ENCODE peak calls at places on chromosomes 2 and 18, in ten cellular contexts. One of them, this sample, is unnamed.

GRCh38 chr2:221102896-221103688 is 469.0 kb downstream of the EPHA4 start:
- DNase-seq in HTR-8/SVneo: no peak
- DNase-seq in NCI-H1105 treated with DMSO at 0.1 percent for 48 hours: no peak
- DNase-seq in T-helper 2 cell: no peak
- DNase-seq in uterus: no peak
- DNase-seq in Calu3: no peak
- DNase-seq in activated naive CD8-positive, alpha-beta T cell treated with anti-CD3 and anti-CD28 coated beads, Interleukin-2, amount 10 ng/mL, durations not matched to agents 7 days and 5 days: no peak
- DNase-seq in H54: no peak
- DNase-seq in EL: peak; percentile 15
- DNase-seq in activated T-cell treated with anti-CD3 and anti-CD28 coated beads for 24 hours: no peak
- DNase-seq in this sample: no peak

GRCh38 chr2:136582631-136583205 is 182.6 kb upstream of the THSD7B start:
- DNase-seq in HTR-8/SVneo: peak; percentile 2
- DNase-seq in NCI-H1105 treated with DMSO at 0.1 percent for 48 hours: no peak
- DNase-seq in T-helper 2 cell: no peak
- DNase-seq in uterus: no peak
- DNase-seq in Calu3: peak; percentile 2
- DNase-seq in activated naive CD8-positive, alpha-beta T cell treated with anti-CD3 and anti-CD28 coated beads, Interleukin-2, amount 10 ng/mL, durations not matched to agents 7 days and 5 days: peak; percentile 33
- DNase-seq in H54: no peak
- DNase-seq in EL: no peak
- DNase-seq in activated T-cell treated with anti-CD3 and anti-CD28 coated beads for 24 hours: no peak
- DNase-seq in this sample: no peak

GRCh38 chr2:71685073-71685848 is 231.9 kb downstream of the DYSF start:
- DNase-seq in HTR-8/SVneo: no peak
- DNase-seq in NCI-H1105 treated with DMSO at 0.1 percent for 48 hours: no peak
- DNase-seq in T-helper 2 cell: no peak
- DNase-seq in uterus: no peak
- DNase-seq in Calu3: no peak
- DNase-seq in activated naive CD8-positive, alpha-beta T cell treated with anti-CD3 and anti-CD28 coated beads, Interleukin-2, amount 10 ng/mL, durations not matched to agents 7 days and 5 days: no peak
- DNase-seq in H54: no peak
- DNase-seq in EL: no peak
- DNase-seq in activated T-cell treated with anti-CD3 and anti-CD28 coated beads for 24 hours: no peak
- DNase-seq in this sample: peak; percentile 30

GRCh38 chr2:45069711-45070664 is 60.7 kb upstream of the SIX2 start:
- DNase-seq in HTR-8/SVneo: no peak
- DNase-seq in NCI-H1105 treated with DMSO at 0.1 percent for 48 hours: no peak
- DNase-seq in T-helper 2 cell: no peak
- DNase-seq in uterus: no peak
- DNase-seq in Calu3: no peak
- DNase-seq in activated naive CD8-positive, alpha-beta T cell treated with anti-CD3 and anti-CD28 coated beads, Interleukin-2, amount 10 ng/mL, durations not matched to agents 7 days and 5 days: no peak
- DNase-seq in H54: no peak
- DNase-seq in EL: no peak
- DNase-seq in activated T-cell treated with anti-CD3 and anti-CD28 coated beads for 24 hours: no peak
- DNase-seq in this sample: no peak

GRCh38 chr2:239534581-239535412 is 134.0 kb upstream of the HDAC4 start:
- DNase-seq in HTR-8/SVneo: no peak
- DNase-seq in NCI-H1105 treated with DMSO at 0.1 percent for 48 hours: no peak
- DNase-seq in T-helper 2 cell: no peak
- DNase-seq in uterus: no peak
- DNase-seq in Calu3: no peak
- DNase-seq in activated naive CD8-positive, alpha-beta T cell treated with anti-CD3 and anti-CD28 coated beads, Interleukin-2, amount 10 ng/mL, durations not matched to agents 7 days and 5 days: no peak
- DNase-seq in H54: no peak
- DNase-seq in EL: no peak
- DNase-seq in activated T-cell treated with anti-CD3 and anti-CD28 coated beads for 24 hours: no peak
- DNase-seq in this sample: peak; percentile 20

GRCh38 chr2:8571792-8572499 is 109.9 kb upstream of the ID2 start:
- DNase-seq in HTR-8/SVneo: no peak
- DNase-seq in NCI-H1105 treated with DMSO at 0.1 percent for 48 hours: no peak
- DNase-seq in T-helper 2 cell: no peak
- DNase-seq in uterus: no peak
- DNase-seq in Calu3: no peak
- DNase-seq in activated naive CD8-positive, alpha-beta T cell treated with anti-CD3 and anti-CD28 coated beads, Interleukin-2, amount 10 ng/mL, durations not matched to agents 7 days and 5 days: no peak
- DNase-seq in H54: no peak
- DNase-seq in EL: no peak
- DNase-seq in activated T-cell treated with anti-CD3 and anti-CD28 coated beads for 24 hours: no peak
- DNase-seq in this sample: no peak

GRCh38 chr2:171490577-171490976 is 31.7 kb upstream of the CYBRD1 start:
- DNase-seq in HTR-8/SVneo: no peak
- DNase-seq in NCI-H1105 treated with DMSO at 0.1 percent for 48 hours: no peak
- DNase-seq in T-helper 2 cell: no peak
- DNase-seq in uterus: no peak
- DNase-seq in Calu3: no peak
- DNase-seq in activated naive CD8-positive, alpha-beta T cell treated with anti-CD3 and anti-CD28 coated beads, Interleukin-2, amount 10 ng/mL, durations not matched to agents 7 days and 5 days: no peak
- DNase-seq in H54: no peak
- DNase-seq in EL: no peak
- DNase-seq in activated T-cell treated with anti-CD3 and anti-CD28 coated beads for 24 hours: no peak
- DNase-seq in this sample: no peak

GRCh38 chr2:85458611-85459563 is 40.4 kb downstream of the SH2D6 start:
- DNase-seq in HTR-8/SVneo: no peak
- DNase-seq in NCI-H1105 treated with DMSO at 0.1 percent for 48 hours: no peak
- DNase-seq in T-helper 2 cell: no peak
- DNase-seq in uterus: no peak
- DNase-seq in Calu3: no peak
- DNase-seq in activated naive CD8-positive, alpha-beta T cell treated with anti-CD3 and anti-CD28 coated beads, Interleukin-2, amount 10 ng/mL, durations not matched to agents 7 days and 5 days: no peak
- DNase-seq in H54: no peak
- DNase-seq in EL: no peak
- DNase-seq in activated T-cell treated with anti-CD3 and anti-CD28 coated beads for 24 hours: no peak
- DNase-seq in this sample: no peak

GRCh38 chr18:22170421-22171262 is 1.3 kb downstream of the GATA6 start:
- DNase-seq in HTR-8/SVneo: peak; percentile 40
- DNase-seq in NCI-H1105 treated with DMSO at 0.1 percent for 48 hours: peak; percentile 37
- DNase-seq in T-helper 2 cell: no peak
- DNase-seq in uterus: peak; percentile 62
- DNase-seq in Calu3: no peak
- DNase-seq in activated naive CD8-positive, alpha-beta T cell treated with anti-CD3 and anti-CD28 coated beads, Interleukin-2, amount 10 ng/mL, durations not matched to agents 7 days and 5 days: peak; percentile 38
- DNase-seq in H54: peak; percentile 56
- DNase-seq in EL: peak; percentile 80
- DNase-seq in activated T-cell treated with anti-CD3 and anti-CD28 coated beads for 24 hours: no peak
- DNase-seq in this sample: peak; percentile 41

GRCh38 chr2:120453635-120453998 is 107.7 kb downstream of the INHBB start:
- DNase-seq in HTR-8/SVneo: peak; percentile 53
- DNase-seq in NCI-H1105 treated with DMSO at 0.1 percent for 48 hours: no peak
- DNase-seq in T-helper 2 cell: no peak
- DNase-seq in uterus: no peak
- DNase-seq in Calu3: no peak
- DNase-seq in activated naive CD8-positive, alpha-beta T cell treated with anti-CD3 and anti-CD28 coated beads, Interleukin-2, amount 10 ng/mL, durations not matched to agents 7 days and 5 days: no peak
- DNase-seq in H54: no peak
- DNase-seq in EL: peak; percentile 84
- DNase-seq in activated T-cell treated with anti-CD3 and anti-CD28 coated beads for 24 hours: no peak
- DNase-seq in this sample: no peak

GRCh38 chr2:181131584-181131983 is 151.2 kb downstream of the UBE2E3 start:
- DNase-seq in HTR-8/SVneo: no peak
- DNase-seq in NCI-H1105 treated with DMSO at 0.1 percent for 48 hours: no peak
- DNase-seq in T-helper 2 cell: no peak
- DNase-seq in uterus: no peak
- DNase-seq in Calu3: no peak
- DNase-seq in activated naive CD8-positive, alpha-beta T cell treated with anti-CD3 and anti-CD28 coated beads, Interleukin-2, amount 10 ng/mL, durations not matched to agents 7 days and 5 days: no peak
- DNase-seq in H54: no peak
- DNase-seq in EL: no peak
- DNase-seq in activated T-cell treated with anti-CD3 and anti-CD28 coated beads for 24 hours: no peak
- DNase-seq in this sample: no peak

GRCh38 chr2:203567786-203568185 is 32.7 kb upstream of the RAPH1 start:
- DNase-seq in HTR-8/SVneo: no peak
- DNase-seq in NCI-H1105 treated with DMSO at 0.1 percent for 48 hours: no peak
- DNase-seq in T-helper 2 cell: no peak
- DNase-seq in uterus: no peak
- DNase-seq in Calu3: no peak
- DNase-seq in activated naive CD8-positive, alpha-beta T cell treated with anti-CD3 and anti-CD28 coated beads, Interleukin-2, amount 10 ng/mL, durations not matched to agents 7 days and 5 days: no peak
- DNase-seq in H54: no peak
- DNase-seq in EL: no peak
- DNase-seq in activated T-cell treated with anti-CD3 and anti-CD28 coated beads for 24 hours: no peak
- DNase-seq in this sample: no peak

GRCh38 chr2:52135235-52135634 is 1103.3 kb upstream of the NRXN1 start:
- DNase-seq in HTR-8/SVneo: no peak
- DNase-seq in NCI-H1105 treated with DMSO at 0.1 percent for 48 hours: no peak
- DNase-seq in T-helper 2 cell: no peak
- DNase-seq in uterus: no peak
- DNase-seq in Calu3: no peak
- DNase-seq in activated naive CD8-positive, alpha-beta T cell treated with anti-CD3 and anti-CD28 coated beads, Interleukin-2, amount 10 ng/mL, durations not matched to agents 7 days and 5 days: no peak
- DNase-seq in H54: no peak
- DNase-seq in EL: no peak
- DNase-seq in activated T-cell treated with anti-CD3 and anti-CD28 coated beads for 24 hours: no peak
- DNase-seq in this sample: no peak

GRCh38 chr18:9683418-9684396 is 24.4 kb upstream of the RAB31 start:
- DNase-seq in HTR-8/SVneo: peak; percentile 47
- DNase-seq in NCI-H1105 treated with DMSO at 0.1 percent for 48 hours: no peak
- DNase-seq in T-helper 2 cell: no peak
- DNase-seq in uterus: peak; percentile 38
- DNase-seq in Calu3: peak; percentile 75
- DNase-seq in activated naive CD8-positive, alpha-beta T cell treated with anti-CD3 and anti-CD28 coated beads, Interleukin-2, amount 10 ng/mL, durations not matched to agents 7 days and 5 days: no peak
- DNase-seq in H54: no peak
- DNase-seq in EL: peak; percentile 75
- DNase-seq in activated T-cell treated with anti-CD3 and anti-CD28 coated beads for 24 hours: no peak
- DNase-seq in this sample: no peak

GRCh38 chr18:13501896-13502295 is 224.5 kb downstream of the FAM210A start:
- DNase-seq in HTR-8/SVneo: no peak
- DNase-seq in NCI-H1105 treated with DMSO at 0.1 percent for 48 hours: no peak
- DNase-seq in T-helper 2 cell: no peak
- DNase-seq in uterus: no peak
- DNase-seq in Calu3: no peak
- DNase-seq in activated naive CD8-positive, alpha-beta T cell treated with anti-CD3 and anti-CD28 coated beads, Interleukin-2, amount 10 ng/mL, durations not matched to agents 7 days and 5 days: no peak
- DNase-seq in H54: no peak
- DNase-seq in EL: no peak
- DNase-seq in activated T-cell treated with anti-CD3 and anti-CD28 coated beads for 24 hours: peak; percentile 30
- DNase-seq in this sample: no peak

This sample was measured in left lung.